ENCODE peak calls at places on chromosomes 7 and 10, in four cellular contexts. O is mammary epithelial cell, F is PC-9, Q is uterus. V is an unnamed sample.

GRCh38 chr7:132494474-132494873 is 81.8 kb downstream of the PLXNA4 start:
- DNase-seq in F (no peak), O (no peak), Q (no peak), V (no peak)

GRCh38 chr7:70774895-70775527 is 356.9 kb upstream of the GALNT17 start:
- DNase-seq in F (no peak), O (no peak), Q (no peak), V (no peak)

GRCh38 chr10:97849101-97849490 is 547 bp upstream of the GOLGA7B start:
- DNase-seq in O (peak; percentile 75), Q (no peak), F (peak; percentile 93), V (no peak)

GRCh38 chr7:157752832-157753291 is 416.1 kb downstream of the DNAJB6 start:
- DNase-seq in Q (no peak), F (no peak), O (no peak), V (no peak)

GRCh38 chr7:157560710-157561522 is 224.1 kb downstream of the DNAJB6 start:
- DNase-seq in Q (no peak), O (no peak), F (no peak), V (no peak)

GRCh38 chr10:79324032-79324695 is 23.1 kb upstream of the PPIF start:
- DNase-seq in O (no peak), F (no peak), Q (no peak), V (no peak)

GRCh38 chr7:48016641-48017040 is 12.3 kb downstream of the SUN3 start:
- DNase-seq in Q (no peak), O (no peak), F (no peak), V (no peak)

GRCh38 chr7:104142147-104142546 is 65.7 kb downstream of the ORC5 start:
- DNase-seq in Q (no peak), O (no peak), F (no peak), V (no peak)

GRCh38 chr7:157124655-157125054 is 14.1 kb upstream of the UBE3C start:
- DNase-seq in F (no peak), O (no peak), Q (no peak), V (no peak)

GRCh38 chr10:117699436-117700075 is 157.0 kb downstream of the EMX2 start:
- DNase-seq in Q (no peak), O (peak; percentile 64), F (peak; percentile 69), V (no peak)

DNA sequence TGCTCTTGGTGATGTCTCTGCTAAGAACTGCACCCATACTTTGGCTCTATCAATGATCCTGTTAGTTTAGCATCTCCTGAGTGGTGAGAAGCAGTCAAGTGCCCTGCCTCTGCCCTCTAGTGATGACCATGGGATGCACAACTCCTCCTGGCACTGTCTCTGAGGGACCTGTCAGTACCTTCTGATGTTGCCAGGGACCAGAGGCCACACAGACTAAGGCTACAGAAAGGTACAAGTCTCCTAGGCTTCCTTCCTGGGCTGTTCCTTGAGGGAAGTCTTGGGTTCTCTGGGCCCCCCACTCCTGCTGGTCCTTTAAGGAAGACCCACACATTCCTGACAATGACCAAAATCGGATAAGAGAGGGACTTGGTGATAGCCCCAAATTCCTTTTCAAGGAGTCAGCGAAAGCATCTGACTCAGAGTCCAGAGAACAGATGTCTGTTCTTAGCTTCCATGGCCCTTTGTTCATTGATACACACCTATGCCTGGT is 15.3 kb downstream of the NKX2-3 start:
- DNase-seq in F (peak; percentile 39), O (peak; percentile 55), Q (no peak), V (no peak)
- H3K27me3 ChIP-seq in F (no peaks in the 10 kb centered on the region), O (peaks cover 3% of the 10 kb centered on the region), Q (no peaks in the 10 kb centered on the region), V (peaks cover 28% of the 10 kb centered on the region)

DNA sequence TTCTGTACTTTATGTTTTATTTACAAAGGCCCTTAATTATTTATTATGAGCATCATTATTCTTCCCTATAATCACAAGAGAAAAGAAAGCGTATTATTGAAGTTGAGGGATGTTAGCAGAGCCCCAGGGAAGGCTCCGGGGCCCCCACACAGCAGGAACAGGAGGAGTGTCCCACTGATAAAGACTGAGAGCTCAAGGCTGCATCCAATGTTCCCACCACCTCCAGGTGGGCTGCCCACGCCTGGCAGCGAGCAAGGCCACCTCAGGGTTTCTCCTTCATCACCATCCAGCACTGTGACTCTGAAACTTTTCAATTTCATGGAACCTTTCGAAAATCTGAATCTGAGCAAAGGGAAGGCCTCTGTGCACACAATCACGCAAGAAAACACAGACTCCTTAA is 35.9 kb upstream of the WIPF3 start:
- DNase-seq in Q (no peak), F (no peak), O (no peak), V (no peak)
- H3K27ac ChIP-seq in Q (no peak overlapping the region), F (no peak overlapping the region), O (no peak overlapping the region), V (no peak overlapping the region)

DNA sequence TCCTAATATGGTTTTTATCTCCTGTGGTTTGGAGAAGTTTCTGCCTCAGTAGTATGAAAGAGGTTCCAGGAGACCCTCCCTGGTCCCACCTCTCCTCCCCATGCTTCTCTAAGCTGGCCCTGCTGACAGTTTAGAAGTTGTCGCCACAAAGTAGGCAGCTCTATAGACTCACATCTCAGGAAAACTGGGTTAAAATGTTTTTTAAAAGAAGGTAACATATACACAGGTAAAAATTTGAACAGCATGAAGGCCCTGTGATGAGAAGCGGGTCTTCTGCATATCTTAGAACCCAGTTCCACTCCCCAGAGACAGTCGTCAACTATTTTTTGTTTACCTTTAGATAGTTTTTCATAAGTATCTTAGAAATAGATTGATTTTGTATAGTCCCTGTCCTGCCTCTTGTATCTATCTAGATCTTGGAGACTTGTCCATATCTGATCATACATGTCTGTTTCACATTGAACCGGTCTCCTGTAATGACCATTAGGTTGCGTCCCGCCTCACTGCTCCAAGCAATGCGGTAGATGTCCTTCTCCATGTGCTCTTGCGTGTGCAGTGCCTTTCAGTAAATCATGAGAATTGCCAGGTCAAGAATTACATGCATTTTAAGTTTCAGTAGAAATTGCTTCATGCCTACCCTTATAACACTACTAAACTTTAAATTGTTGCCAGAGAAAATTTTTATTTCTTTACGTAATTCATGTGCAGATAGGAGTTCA is 2.2 kb downstream of the DUSP5 start:
- DNase-seq in F (no peak), O (no peak), Q (no peak), V (no peak)
- H3K27me3 ChIP-seq in F (no peaks in the 10 kb centered on the region), O (no peaks in the 10 kb centered on the region), Q (no peaks in the 10 kb centered on the region), V (no peaks in the 10 kb centered on the region)

DNA sequence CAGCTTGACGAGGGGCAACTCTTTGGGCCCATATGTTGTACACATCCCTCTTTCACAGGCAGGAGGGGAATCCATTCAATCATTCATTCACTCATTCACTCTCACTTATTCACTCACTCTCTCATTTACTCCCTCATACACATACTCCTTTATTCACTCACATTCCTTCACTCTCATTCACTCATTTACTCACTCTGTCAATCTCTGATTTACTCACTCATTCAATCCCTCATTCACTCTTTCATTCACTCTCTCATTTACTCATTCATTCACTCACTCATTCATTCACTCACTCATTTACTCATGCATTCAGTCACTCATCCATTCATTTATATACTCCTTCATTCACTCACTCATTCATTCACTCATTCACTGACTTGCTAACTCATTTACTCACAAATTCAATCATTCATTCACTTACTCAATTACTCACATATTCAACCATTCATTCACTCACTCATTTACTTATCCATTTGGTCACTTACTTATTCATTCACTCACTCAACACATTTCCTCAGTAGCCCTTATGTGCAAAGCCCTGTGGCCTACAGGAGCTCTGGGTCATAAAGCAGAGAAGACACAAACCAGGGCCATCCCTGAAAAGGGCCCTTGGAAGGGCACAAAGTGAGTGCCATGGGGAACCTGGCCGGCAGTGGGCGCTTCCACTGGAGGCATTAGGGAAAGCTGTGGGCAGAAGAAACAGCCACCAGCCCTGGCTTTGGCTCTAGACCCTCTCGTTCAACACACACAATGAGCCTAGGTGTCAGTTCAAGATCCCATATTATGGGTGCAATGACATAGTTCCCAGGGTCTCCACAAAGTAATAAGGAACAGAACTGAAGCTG is 26.0 kb downstream of the HIP1 start:
- DNase-seq in Q (no peak), F (no peak), O (no peak), V (no peak)
- H3K27ac ChIP-seq in Q (peak overlapping the region; percentile 62), F (no peak overlapping the region), O (no peak overlapping the region), V (no peak overlapping the region)

V was measured in CD4-positive, alpha-beta T cell.